ENCODE peak calls at places on chromosomes 7 and 10, in six cellular contexts. B, E, A, Z, Y and Q are unnamed samples.

GRCh38 chr10:124356706-124357582 is 61.8 kb downstream of the OAT start:
- DNase-seq in A (no peak), E (no peak), B (no peak), Z (peak), Y (no peak), Q (no peak)

GRCh38 chr7:111085356-111085755 is 5.6 kb upstream of the LRRN3 start:
- DNase-seq in E (no peak), Y (no peak), Z (no peak), B (no peak), A (no peak), Q (no peak)

GRCh38 chr7:150728011-150728410 is 9.2 kb upstream of the GIMAP5 start:
- DNase-seq in A (no peak), E (no peak), Z (no peak), Y (no peak), B (no peak), Q (no peak)

GRCh38 chr10:72319416-72320254 is 35.1 kb downstream of the DNAJB12 start:
- DNase-seq in B (no peak), E (peak), Z (peak), A (peak), Y (peak), Q (peak)

GRCh38 chr10:86443069-86443468 is 76.5 kb upstream of the GRID1 start:
- DNase-seq in E (no peak), Z (no peak), A (peak), B (no peak), Y (no peak), Q (no peak)

GRCh38 chr7:150903627-150904026 is 51.3 kb downstream of the AOC1 start:
- DNase-seq in E (no peak), B (no peak), Y (peak), A (peak), Z (no peak), Q (no peak)

GRCh38 chr7:43443380-43443779 is 139.5 kb upstream of the STK17A start:
- DNase-seq in A (no peak), B (no peak), Y (no peak), E (no peak), Z (no peak), Q (no peak)

GRCh38 chr7:139656387-139656786 is 121.4 kb downstream of the HIPK2 start:
- DNase-seq in Y (no peak), E (no peak), Z (no peak), A (no peak), B (no peak), Q (no peak)

GRCh38 chr7:123133924-123134323 is 65.8 kb downstream of the SLC13A1 start:
- DNase-seq in A (no peak), E (no peak), B (no peak), Y (no peak), Z (no peak), Q (no peak)

GRCh38 chr7:84232653-84233052 is 38.1 kb upstream of the SEMA3A start:
- DNase-seq in E (no peak), B (no peak), A (peak), Y (no peak), Z (no peak), Q (no peak)

GRCh38 chr10:33481184-33481583 is 146.7 kb upstream of the NRP1 start:
- DNase-seq in A (no peak), B (no peak), Z (no peak), Y (no peak), E (no peak), Q (no peak)

GRCh38 chr7:119900996-119901395 is 372.0 kb upstream of the KCND2 start:
- DNase-seq in B (no peak), Y (no peak), A (no peak), E (no peak), Z (no peak), Q (no peak)

GRCh38 chr10:3803884-3804741 is 19.1 kb upstream of the KLF6 start:
- DNase-seq in Z (peak), A (no peak), E (no peak), B (no peak), Y (no peak), Q (peak)

GRCh38 chr10:35569111-35569707 is 35.9 kb upstream of the GJD4 start:
- DNase-seq in B (no peak), A (no peak), Z (no peak), Y (no peak), E (no peak), Q (no peak)

GRCh38 chr10:132096223-132096622 is 30.5 kb downstream of the JAKMIP3 start:
- DNase-seq in Z (no peak), B (no peak), A (peak), Y (no peak), E (no peak), Q (no peak)

GRCh38 chr7:153381275-153382119 is 621.9 kb downstream of the ACTR3B start:
- DNase-seq in Z (no peak), E (no peak), Y (peak), A (no peak), B (peak), Q (no peak)

GRCh38 chr7:27576360-27576944 is 86.2 kb downstream of the HIBADH start:
- DNase-seq in A (peak), Y (no peak), Z (no peak), B (peak), E (no peak), Q (no peak)

GRCh38 chr7:42662862-42663261 is 249.0 kb downstream of the C7orf25 start:
- DNase-seq in Y (no peak), E (no peak), A (no peak), B (no peak), Z (no peak), Q (no peak)

GRCh38 chr10:51206471-51206870 is 132.2 kb downstream of the PRKG1 start:
- DNase-seq in E (no peak), Z (no peak), Y (no peak), B (no peak), A (no peak), Q (no peak)

GRCh38 chr10:62584726-62585125 is 210.6 kb downstream of the ZNF365 start:
- DNase-seq in Z (no peak), E (no peak), A (peak), Y (no peak), B (no peak), Q (no peak)

GRCh38 chr10:64209574-64209973 is 688.4 kb downstream of the REEP3 start:
- DNase-seq in Z (no peak), E (no peak), Y (peak), B (no peak), A (peak), Q (no peak)

GRCh38 chr7:141014091-141014490 is 661 bp downstream of the MRPS33 start:
- DNase-seq in A (peak), Z (no peak), B (no peak), E (no peak), Y (no peak), Q (no peak)

GRCh38 chr10:130491011-130491697 is 355.0 kb downstream of the GLRX3 start:
- DNase-seq in B (peak), Z (peak), E (no peak), A (no peak), Y (no peak), Q (no peak)